ENCODE peak calls at places on chromosome 10, in seven cellular contexts. V, M, D, H, K, A and P are unnamed samples.

GRCh38 chr10:113704637-113705343 is 25.1 kb downstream of the CASP7 start:
- DNase-seq in H (peak; percentile 22), A (peak; percentile 49), M (no peak), K (peak; percentile 30), D (no peak), V (no peak), P (no peak)

GRCh38 chr10:100979821-100980272 is 7.5 kb downstream of the MRPL43 start:
- DNase-seq in M (no peak), H (no peak), D (no peak), V (no peak), K (no peak), A (no peak), P (no peak)

GRCh38 chr10:114367676-114368391 is 36.5 kb downstream of the AFAP1L2 start:
- DNase-seq in M (no peak), H (no peak), D (no peak), V (peak; percentile 49), A (peak; percentile 75), K (no peak), P (no peak)

GRCh38 chr10:122141821-122142651 is 129.1 kb upstream of the BTBD16 start:
- DNase-seq in M (no peak), H (no peak), K (no peak), D (no peak), V (no peak), A (no peak), P (no peak)

GRCh38 chr10:14686356-14686755 is 88.3 kb downstream of the FAM107B start:
- DNase-seq in V (no peak), A (no peak), M (no peak), D (no peak), K (no peak), H (no peak), P (no peak)

GRCh38 chr10:86868353-86868752 is 89.1 kb downstream of the MMRN2 start:
- DNase-seq in H (no peak), A (no peak), K (no peak), V (no peak), D (no peak), M (no peak), P (no peak)

GRCh38 chr10:96470108-96470743 is 43.5 kb downstream of the TLL2 start:
- DNase-seq in M (peak; percentile 8), D (no peak), A (peak; percentile 44), H (peak; percentile 60), K (peak; percentile 15), V (no peak), P (peak; percentile 10)

GRCh38 chr10:43124094-43124521 is 14.1 kb upstream of the CSGALNACT2 start:
- DNase-seq in K (no peak), D (no peak), M (no peak), A (no peak), V (no peak), H (no peak), P (no peak)

GRCh38 chr10:124611738-124612137 is 132.4 kb downstream of the FAM53B start:
- DNase-seq in M (no peak), V (no peak), A (no peak), K (peak; percentile 40), H (no peak), D (no peak), P (no peak)

GRCh38 chr10:6347391-6347951 is 144.7 kb downstream of the PFKFB3 start:
- DNase-seq in H (peak; percentile 39), V (no peak), K (no peak), M (peak; percentile 50), A (no peak), D (peak; percentile 45), P (peak; percentile 62)

GRCh38 chr10:71338728-71339495 is 19.9 kb downstream of the SLC29A3 start:
- DNase-seq in M (no peak), V (no peak), K (no peak), D (no peak), A (no peak), H (no peak), P (no peak)

GRCh38 chr10:100930368-100930767 is 17.6 kb downstream of the SLF2 start:
- DNase-seq in A (peak; percentile 12), V (no peak), M (no peak), K (no peak), D (no peak), H (peak; percentile 7), P (no peak)

GRCh38 chr10:5442056-5442989 is 30.0 kb downstream of the NET1 start:
- DNase-seq in H (peak; percentile 35), M (peak; percentile 38), D (no peak), A (peak; percentile 51), K (peak; percentile 61), V (no peak), P (no peak)

GRCh38 chr10:72010234-72010992 is 46.2 kb downstream of the CHST3 start:
- DNase-seq in D (no peak), V (peak; percentile 49), H (no peak), M (no peak), A (no peak), K (no peak), P (no peak)

GRCh38 chr10:14185501-14186045 is 145.2 kb downstream of the FRMD4A start:
- DNase-seq in D (peak; percentile 28), M (peak; percentile 49), A (peak; percentile 33), V (no peak), H (no peak), K (no peak), P (peak; percentile 49)

GRCh38 chr10:49153971-49154370 is 20.1 kb upstream of the FAM170B start:
- DNase-seq in A (no peak), V (no peak), M (no peak), H (peak; percentile 65), K (no peak), D (no peak), P (no peak)

GRCh38 chr10:46527241-46527811 is 29.1 kb downstream of the GPRIN2 start:
- DNase-seq in A (no peak), D (no peak), V (no peak), K (no peak), H (no peak), M (no peak), P (no peak)

GRCh38 chr10:31599626-31600504 is 280.8 kb downstream of the ZEB1 start:
- DNase-seq in A (no peak), M (no peak), D (no peak), V (no peak), H (no peak), K (no peak), P (no peak)

GRCh38 chr10:26486985-26487850 is 49.1 kb downstream of the APBB1IP start:
- DNase-seq in K (peak; percentile 76), H (peak; percentile 41), D (peak; percentile 59), A (peak; percentile 94), M (peak; percentile 61), V (no peak), P (peak; percentile 50)

GRCh38 chr10:12710594-12711343 is 290.7 kb downstream of the CCDC3 start:
- DNase-seq in V (peak; percentile 60), A (peak; percentile 84), K (peak; percentile 71), H (peak; percentile 72), D (peak; percentile 78), M (peak; percentile 82), P (peak; percentile 80)

GRCh38 chr10:12391191-12391590 is 41.8 kb downstream of the CAMK1D start:
- DNase-seq in V (no peak), D (no peak), K (no peak), A (no peak), H (no peak), M (no peak), P (no peak)